ENCODE peak calls at places on chromosomes 13 and 19, in four cellular contexts. One of them, this sample, is unnamed.
A peak's percentile ranks its signal among the peaks of the same experiment; 100 is the strongest.

GRCh38 chr13:21894703-21895699 is 224.1 kb downstream of the FGF9 start:
- DNase-seq in mammary epithelial cell: no peak
- DNase-seq in neural progenitor cell: no peak
- DNase-seq in GM12878: no peak
- DNase-seq in this sample: no peak

GRCh38 chr19:49855277-49855675 is 4.3 kb downstream of the PTOV1 start:
- DNase-seq in neural progenitor cell: no peak
- DNase-seq in GM12878: no peak
- DNase-seq in mammary epithelial cell: no peak
- DNase-seq in this sample: no peak

GRCh38 chr13:96947343-96947910 is 46.8 kb downstream of the OXGR1 start:
- DNase-seq in GM12878: no peak
- DNase-seq in mammary epithelial cell: no peak
- DNase-seq in neural progenitor cell: no peak
- DNase-seq in this sample: no peak

GRCh38 chr19:29616541-29616940 is 10.5 kb downstream of the POP4 start:
- DNase-seq in mammary epithelial cell: no peak
- DNase-seq in GM12878: no peak
- DNase-seq in neural progenitor cell: no peak
- DNase-seq in this sample: no peak

GRCh38 chr13:103188688-103189326 is 122.6 kb upstream of the SLC10A2 start:
- DNase-seq in mammary epithelial cell: peak; percentile 23
- DNase-seq in neural progenitor cell: peak; percentile 6
- DNase-seq in GM12878: no peak
- DNase-seq in this sample: no peak

GRCh38 chr13:21039097-21039800 is 22.1 kb downstream of the LATS2 start:
- DNase-seq in GM12878: no peak
- DNase-seq in neural progenitor cell: no peak
- DNase-seq in mammary epithelial cell: no peak
- DNase-seq in this sample: no peak

GRCh38 chr13:30257433-30258099 is 49.8 kb downstream of the KATNAL1 start:
- DNase-seq in GM12878: no peak
- DNase-seq in neural progenitor cell: peak; percentile 82
- DNase-seq in mammary epithelial cell: no peak
- DNase-seq in this sample: no peak

GRCh38 chr19:13118424-13119193 is 545 bp downstream of the NACC1 start:
- DNase-seq in GM12878: no peak
- DNase-seq in mammary epithelial cell: peak; percentile 42
- DNase-seq in neural progenitor cell: peak; percentile 93
- DNase-seq in this sample: peak; percentile 78

GRCh38 chr19:1307320-1307719 is 21.6 kb downstream of the EFNA2 start:
- DNase-seq in mammary epithelial cell: no peak
- DNase-seq in neural progenitor cell: no peak
- DNase-seq in GM12878: no peak
- DNase-seq in this sample: no peak

GRCh38 chr19:46431824-46432223 is 3.1 kb upstream of the PNMA8C start:
- DNase-seq in GM12878: no peak
- DNase-seq in neural progenitor cell: no peak
- DNase-seq in mammary epithelial cell: no peak
- DNase-seq in this sample: no peak

GRCh38 chr19:4375164-4375619 is 25.2 kb downstream of the SH3GL1 start:
- DNase-seq in GM12878: no peak
- DNase-seq in neural progenitor cell: no peak
- DNase-seq in mammary epithelial cell: peak; percentile 61
- DNase-seq in this sample: no peak

GRCh38 chr13:65264066-65264465 is 1966.1 kb downstream of the PCDH9 start:
- DNase-seq in neural progenitor cell: no peak
- DNase-seq in GM12878: no peak
- DNase-seq in mammary epithelial cell: peak; percentile 0
- DNase-seq in this sample: no peak

GRCh38 chr19:13330285-13330684 is 176.0 kb downstream of the CACNA1A start:
- DNase-seq in neural progenitor cell: no peak
- DNase-seq in mammary epithelial cell: no peak
- DNase-seq in GM12878: no peak
- DNase-seq in this sample: no peak

GRCh38 chr13:75934889-75935288 is 298.8 kb downstream of the LMO7 start:
- DNase-seq in GM12878: no peak
- DNase-seq in neural progenitor cell: no peak
- DNase-seq in mammary epithelial cell: peak; percentile 4
- DNase-seq in this sample: no peak

GRCh38 chr19:30268601-30269000 is 103.6 kb upstream of the ZNF536 start:
- DNase-seq in neural progenitor cell: no peak
- DNase-seq in GM12878: no peak
- DNase-seq in mammary epithelial cell: no peak
- DNase-seq in this sample: no peak

GRCh38 chr19:40690050-40690698 is at the start of gene NUMBL:
- DNase-seq in mammary epithelial cell: no peak
- DNase-seq in neural progenitor cell: no peak
- DNase-seq in GM12878: no peak
- DNase-seq in this sample: no peak

GRCh38 chr19:1121395-1121794 is 17.6 kb downstream of the GPX4 start:
- DNase-seq in neural progenitor cell: no peak
- DNase-seq in mammary epithelial cell: no peak
- DNase-seq in GM12878: no peak
- DNase-seq in this sample: no peak

GRCh38 chr19:16836115-16836905 is 7.1 kb downstream of the SIN3B start:
- DNase-seq in neural progenitor cell: peak; percentile 19
- DNase-seq in mammary epithelial cell: peak; percentile 54
- DNase-seq in GM12878: peak; percentile 46
- DNase-seq in this sample: no peak

GRCh38 chr13:100394005-100394695 is 194.4 kb downstream of the GGACT start:
- DNase-seq in neural progenitor cell: no peak
- DNase-seq in GM12878: peak; percentile 51
- DNase-seq in mammary epithelial cell: no peak
- DNase-seq in this sample: no peak

GRCh38 chr13:113928701-113929627 is 44.9 kb downstream of the C13orf46 start:
- DNase-seq in GM12878: no peak
- DNase-seq in neural progenitor cell: no peak
- DNase-seq in mammary epithelial cell: no peak
- DNase-seq in this sample: no peak

GRCh38 chr13:79735228-79735627 is 254.3 kb downstream of the NDFIP2 start:
- DNase-seq in neural progenitor cell: no peak
- DNase-seq in mammary epithelial cell: no peak
- DNase-seq in GM12878: no peak
- DNase-seq in this sample: no peak

GRCh38 chr13:109576331-109576813 is 210.0 kb downstream of the IRS2 start:
- DNase-seq in GM12878: no peak
- DNase-seq in neural progenitor cell: no peak
- DNase-seq in mammary epithelial cell: no peak
- DNase-seq in this sample: no peak

GRCh38 chr19:47549341-47549768 is 23.6 kb downstream of the ZNF541 start:
- DNase-seq in GM12878: no peak
- DNase-seq in mammary epithelial cell: no peak
- DNase-seq in neural progenitor cell: no peak
- DNase-seq in this sample: no peak

GRCh38 chr19:46205183-46205984 is 24.2 kb upstream of the IGFL1 start:
- DNase-seq in GM12878: no peak
- DNase-seq in mammary epithelial cell: no peak
- DNase-seq in neural progenitor cell: peak; percentile 27
- DNase-seq in this sample: no peak

GRCh38 chr13:111177081-111177711 is 62.1 kb downstream of the ARHGEF7 start:
- DNase-seq in neural progenitor cell: no peak
- DNase-seq in mammary epithelial cell: peak; percentile 72
- DNase-seq in GM12878: no peak
- DNase-seq in this sample: peak; percentile 90

GRCh38 chr13:104431895-104432294 is 1365.7 kb upstream of the SLC10A2 start:
- DNase-seq in GM12878: no peak
- DNase-seq in neural progenitor cell: no peak
- DNase-seq in mammary epithelial cell: no peak
- DNase-seq in this sample: no peak

GRCh38 chr19:40576181-40576584 is 490 bp upstream of the SHKBP1 start:
- DNase-seq in GM12878: no peak
- DNase-seq in neural progenitor cell: peak; percentile 36
- DNase-seq in mammary epithelial cell: no peak
- DNase-seq in this sample: no peak

GRCh38 chr13:47291116-47291656 is 394.3 kb upstream of the HTR2A start:
- DNase-seq in neural progenitor cell: no peak
- DNase-seq in GM12878: no peak
- DNase-seq in mammary epithelial cell: no peak
- DNase-seq in this sample: no peak

GRCh38 chr13:31824705-31825512 is 85.6 kb downstream of the RXFP2 start:
- DNase-seq in GM12878: peak; percentile 13
- DNase-seq in neural progenitor cell: no peak
- DNase-seq in mammary epithelial cell: no peak
- DNase-seq in this sample: no peak

GRCh38 chr13:75544681-75545333 is 4.8 kb upstream of the UCHL3 start:
- DNase-seq in neural progenitor cell: no peak
- DNase-seq in GM12878: no peak
- DNase-seq in mammary epithelial cell: peak; percentile 66
- DNase-seq in this sample: no peak

GRCh38 chr13:113746671-113747070 is 12.4 kb upstream of the TMEM255B start:
- DNase-seq in mammary epithelial cell: no peak
- DNase-seq in GM12878: no peak
- DNase-seq in neural progenitor cell: no peak
- DNase-seq in this sample: no peak

GRCh38 chr19:588093-588742 is 1.5 kb upstream of the HCN2 start:
- DNase-seq in mammary epithelial cell: peak; percentile 75
- DNase-seq in GM12878: no peak
- DNase-seq in neural progenitor cell: peak; percentile 89
- DNase-seq in this sample: peak; percentile 84

DNA sequence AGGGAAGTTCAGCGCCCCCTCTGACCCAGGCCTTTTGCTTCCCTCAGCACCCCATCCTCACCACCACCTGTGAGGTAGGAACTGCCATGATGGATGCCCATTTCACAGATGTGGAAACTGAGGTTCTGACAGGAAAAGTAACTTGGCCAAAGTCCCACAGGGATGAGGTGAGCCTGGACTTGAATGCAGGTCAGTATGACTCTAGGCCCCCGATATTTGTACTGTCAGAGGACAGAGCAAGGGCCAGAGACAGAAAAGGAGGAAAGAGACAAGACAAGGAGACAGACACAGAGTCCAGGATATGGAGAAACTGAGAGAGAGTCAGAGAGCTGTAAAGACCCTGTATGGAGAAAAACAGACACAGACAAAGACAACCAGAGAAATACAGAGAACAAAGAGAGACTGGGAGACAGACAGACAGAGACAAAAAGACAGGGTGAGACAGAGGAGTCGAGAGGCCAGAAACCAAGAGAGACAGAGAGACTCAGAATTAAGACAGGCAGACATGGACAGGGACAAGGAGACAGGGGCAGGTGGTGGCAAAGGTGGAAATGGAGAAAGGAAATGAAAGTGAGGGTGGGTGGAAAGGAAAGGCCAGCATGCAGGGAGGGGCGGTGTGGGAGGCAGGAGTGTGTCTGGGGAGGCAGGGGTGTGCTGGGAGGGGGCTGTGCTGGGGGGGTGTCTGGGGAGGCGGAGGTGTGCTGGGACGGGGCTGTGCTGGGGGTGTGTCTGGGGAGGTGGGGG is 5.0 kb downstream of the ERFL start:
- DNase-seq in mammary epithelial cell: no peak
- DNase-seq in GM12878: no peak
- DNase-seq in neural progenitor cell: no peak
- DNase-seq in this sample: no peak
- TF ChIP-seq EZH2 in mammary epithelial cell: no peak
- TF ChIP-seq EZH2 in GM12878: no peak
- TF ChIP-seq EZH2 in neural progenitor cell: no peak
- TF ChIP-seq EZH2 in this sample: no peak

DNA sequence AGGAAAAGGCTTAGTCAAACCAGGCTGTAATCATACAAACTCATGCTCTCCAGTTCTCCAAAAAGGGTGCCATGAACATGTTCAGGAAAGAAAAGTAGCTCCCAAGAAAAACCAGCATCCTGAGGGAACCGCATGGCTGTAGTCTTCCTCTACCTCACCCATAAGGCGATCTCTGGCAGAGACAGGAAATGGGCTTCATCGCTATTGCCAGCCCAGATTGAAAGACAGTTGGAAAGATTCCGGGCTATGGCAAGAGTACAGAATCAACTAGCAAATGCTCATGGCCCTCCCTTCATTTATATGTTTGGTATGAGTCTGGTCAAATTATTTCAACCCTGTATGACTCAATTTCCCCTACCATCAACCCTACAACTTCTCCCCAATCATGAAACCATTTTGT is 140.1 kb downstream of the LHFPL6 start:
- DNase-seq in GM12878: no peak
- DNase-seq in neural progenitor cell: no peak
- DNase-seq in mammary epithelial cell: no peak
- DNase-seq in this sample: no peak
- H3K27ac ChIP-seq in GM12878: no peak overlapping the region
- H3K27ac ChIP-seq in neural progenitor cell: no peak overlapping the region
- H3K27ac ChIP-seq in mammary epithelial cell: no peak overlapping the region
- H3K27ac ChIP-seq in this sample: no peak overlapping the region

GRCh38 chr19:10433131-10433536 is 12.8 kb downstream of the PDE4A start:
- DNase-seq in GM12878: no peak
- DNase-seq in neural progenitor cell: no peak
- DNase-seq in mammary epithelial cell: no peak
- DNase-seq in this sample: no peak

GRCh38 chr19:10432736-10433130 is 12.4 kb downstream of the PDE4A start:
- DNase-seq in GM12878: no peak
- DNase-seq in neural progenitor cell: no peak
- DNase-seq in mammary epithelial cell: no peak
- DNase-seq in this sample: no peak

GRCh38 chr19:10430505-10431253 is 10.3 kb downstream of the PDE4A start:
- DNase-seq in neural progenitor cell: peak; percentile 44
- DNase-seq in mammary epithelial cell: no peak
- DNase-seq in GM12878: no peak
- DNase-seq in this sample: no peak

GRCh38 chr19:10431943-10432735 is 11.8 kb downstream of the PDE4A start:
- DNase-seq in GM12878: no peak
- DNase-seq in mammary epithelial cell: no peak
- DNase-seq in neural progenitor cell: peak; percentile 73
- DNase-seq in this sample: peak; percentile 51

DNA sequence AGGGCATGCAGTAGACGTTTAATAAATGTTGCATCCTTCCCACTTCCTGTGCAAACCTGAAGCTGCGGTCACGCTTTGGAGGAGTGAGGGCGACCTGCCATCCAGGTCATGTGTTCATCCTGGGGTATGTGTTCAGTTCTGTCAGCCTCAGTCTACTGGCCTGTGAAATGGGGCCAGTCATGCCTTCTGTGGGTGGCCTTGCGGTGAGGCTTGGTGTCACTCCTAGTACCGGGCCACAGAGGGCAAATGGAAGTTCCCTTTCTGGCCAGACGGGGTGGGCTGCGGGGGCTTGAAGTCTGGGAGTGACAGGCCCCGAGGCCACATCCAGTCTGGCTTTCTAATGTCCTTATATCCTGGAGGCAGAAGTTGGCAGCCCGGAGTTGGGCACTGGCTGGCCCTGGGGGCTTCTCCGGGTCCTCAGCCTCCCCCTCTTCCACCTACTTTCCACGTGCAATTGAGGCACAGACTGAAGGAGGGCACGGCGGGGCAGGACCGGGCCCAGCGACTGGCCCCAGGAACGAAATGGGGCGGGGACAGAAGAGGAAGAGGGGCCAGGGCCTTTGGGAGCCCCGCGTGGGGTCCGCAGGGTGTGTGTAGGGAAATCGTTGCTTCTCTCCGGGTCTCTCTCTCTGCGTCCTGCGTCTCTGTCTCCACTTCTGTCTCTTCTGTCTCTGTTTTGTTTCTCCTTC is 11.1 kb downstream of the PDE4A start:
- DNase-seq in mammary epithelial cell: no peak
- DNase-seq in neural progenitor cell: no peak
- DNase-seq in GM12878: peak; percentile 61
- DNase-seq in this sample: peak; percentile 26
- TF ChIP-seq EZH2 in mammary epithelial cell: peak; percentile 69
- TF ChIP-seq EZH2 in neural progenitor cell: peak; percentile 88
- TF ChIP-seq EZH2 in GM12878: no peak
- TF ChIP-seq EZH2 in this sample: no peak

GRCh38 chr19:19387108-19387507 is 18.4 kb upstream of the GATAD2A start:
- DNase-seq in mammary epithelial cell: no peak
- DNase-seq in neural progenitor cell: no peak
- DNase-seq in GM12878: no peak
- DNase-seq in this sample: no peak
- H3K27ac ChIP-seq in mammary epithelial cell: no peak overlapping the region
- H3K27ac ChIP-seq in neural progenitor cell: no peak overlapping the region
- H3K27ac ChIP-seq in GM12878: peak overlapping the region; percentile 89
- H3K27ac ChIP-seq in this sample: peak overlapping the region; percentile 81